ENCODE peak calls at places on chromosomes 1 and 21, in four cellular contexts. One of them, this sample, is unnamed.

GRCh38 chr1:184028854-184029623 is 8.5 kb downstream of the COLGALT2 start:
- DNase-seq in HepG2: peak
- DNase-seq in GM12878: no peak
- DNase-seq in K562: peak
- DNase-seq in this sample: no peak

GRCh38 chr21:31161157-31161556 is 122.9 kb upstream of the KRTAP19-8 start:
- DNase-seq in HepG2: no peak
- DNase-seq in GM12878: no peak
- DNase-seq in K562: no peak
- DNase-seq in this sample: no peak

GRCh38 chr21:44461438-44462089 is 6.3 kb downstream of the LRRC3 start:
- DNase-seq in HepG2: peak
- DNase-seq in GM12878: no peak
- DNase-seq in K562: peak
- DNase-seq in this sample: no peak

GRCh38 chr1:198696211-198696610 is 57.4 kb downstream of the PTPRC start:
- DNase-seq in HepG2: no peak
- DNase-seq in GM12878: no peak
- DNase-seq in K562: no peak
- DNase-seq in this sample: no peak

GRCh38 chr1:37475380-37476086 is 1.2 kb downstream of the ZC3H12A start:
- DNase-seq in HepG2: no peak
- DNase-seq in GM12878: no peak
- DNase-seq in K562: no peak
- DNase-seq in this sample: no peak

GRCh38 chr1:87024936-87025537 is 110.6 kb downstream of the HS2ST1 start:
- DNase-seq in HepG2: peak
- DNase-seq in GM12878: no peak
- DNase-seq in K562: peak
- DNase-seq in this sample: peak

GRCh38 chr1:103211073-103211472 is 102.8 kb upstream of the COL11A1 start:
- DNase-seq in HepG2: no peak
- DNase-seq in GM12878: no peak
- DNase-seq in K562: no peak
- DNase-seq in this sample: no peak

GRCh38 chr1:24318988-24319863 is at the start of gene GRHL3:
- DNase-seq in HepG2: no peak
- DNase-seq in GM12878: no peak
- DNase-seq in K562: no peak
- DNase-seq in this sample: no peak

GRCh38 chr1:38941527-38942019 is at the start of gene RHBDL2:
- DNase-seq in HepG2: no peak
- DNase-seq in GM12878: no peak
- DNase-seq in K562: no peak
- DNase-seq in this sample: no peak

DNA sequence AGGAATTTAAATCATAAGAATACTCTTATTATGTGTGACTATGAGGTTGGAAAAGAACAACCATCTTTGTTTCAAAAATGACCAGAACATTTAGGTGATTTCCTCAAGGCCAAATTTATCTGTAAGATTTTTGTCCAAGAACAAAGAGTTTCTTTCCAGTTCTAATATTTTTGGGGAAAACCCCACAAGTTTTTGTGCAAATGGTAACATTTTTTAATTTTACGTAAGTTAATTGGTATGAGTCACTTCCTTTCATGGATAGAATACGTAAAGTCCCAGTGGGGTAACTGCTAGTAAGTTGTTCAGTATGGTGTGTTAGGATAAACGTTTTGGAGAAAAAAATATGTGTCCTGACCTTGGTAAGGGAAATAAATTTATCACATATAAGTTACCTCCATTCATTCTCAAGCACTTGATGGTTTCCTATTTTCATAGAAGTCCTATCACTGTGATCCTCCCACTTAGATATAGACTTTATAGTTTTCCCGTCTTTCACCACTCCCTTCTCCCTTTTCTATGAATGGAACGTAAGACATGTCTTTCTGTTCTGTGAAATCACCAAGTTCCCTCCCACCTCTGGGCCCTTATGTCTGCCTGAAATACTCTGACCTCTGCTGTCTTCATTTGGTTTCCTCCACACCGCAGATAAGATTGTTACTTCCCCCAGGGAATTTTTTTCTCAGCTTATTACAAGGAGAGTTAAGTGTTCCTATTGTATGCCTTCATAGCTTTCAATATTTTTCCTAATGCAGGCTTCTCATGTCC is 34.9 kb upstream of the TSNAX start:
- DNase-seq in HepG2: no peak
- DNase-seq in GM12878: peak
- DNase-seq in K562: no peak
- DNase-seq in this sample: no peak
- TF ChIP-seq SP1 in HepG2: no peak
- TF ChIP-seq SP1 in GM12878: no peak
- TF ChIP-seq SP1 in K562: no peak
- TF ChIP-seq SP1 in this sample: no peak

DNA sequence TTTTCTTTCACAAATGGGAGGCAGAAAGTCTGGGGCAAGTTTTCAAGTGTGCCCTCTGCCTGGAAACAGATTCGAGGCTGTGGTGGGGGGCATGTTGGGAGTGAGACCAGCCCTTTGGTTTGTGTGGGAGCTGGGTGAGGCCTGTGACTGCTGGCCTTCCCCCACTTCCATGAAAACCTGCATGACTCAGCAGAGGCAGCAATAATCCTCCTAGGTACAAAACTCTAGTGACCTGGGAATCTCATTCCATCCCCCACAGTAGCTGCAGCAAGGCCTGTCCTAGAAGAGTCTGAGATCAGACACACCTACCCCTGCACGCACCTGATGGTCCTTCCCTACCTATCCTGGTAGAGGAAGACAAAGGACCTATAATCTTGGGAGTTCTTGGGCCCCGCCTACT is 42.1 kb upstream of the KIAA0040 start:
- DNase-seq in HepG2: no peak
- DNase-seq in GM12878: no peak
- DNase-seq in K562: no peak
- DNase-seq in this sample: no peak
- TF ChIP-seq FOXM1 in HepG2: no peak
- TF ChIP-seq FOXM1 in GM12878: no peak
- TF ChIP-seq FOXM1 in K562: no peak
- TF ChIP-seq FOXM1 in this sample: no peak

GRCh38 chr1:248625971-248626370 is 8.9 kb downstream of the OR2T11 start:
- DNase-seq in HepG2: no peak
- DNase-seq in GM12878: no peak
- DNase-seq in K562: no peak
- DNase-seq in this sample: no peak
- TF ChIP-seq TARDBP in HepG2: no peak
- TF ChIP-seq TARDBP in GM12878: no peak
- TF ChIP-seq TARDBP in K562: no peak
- TF ChIP-seq TARDBP in this sample: no peak

DNA sequence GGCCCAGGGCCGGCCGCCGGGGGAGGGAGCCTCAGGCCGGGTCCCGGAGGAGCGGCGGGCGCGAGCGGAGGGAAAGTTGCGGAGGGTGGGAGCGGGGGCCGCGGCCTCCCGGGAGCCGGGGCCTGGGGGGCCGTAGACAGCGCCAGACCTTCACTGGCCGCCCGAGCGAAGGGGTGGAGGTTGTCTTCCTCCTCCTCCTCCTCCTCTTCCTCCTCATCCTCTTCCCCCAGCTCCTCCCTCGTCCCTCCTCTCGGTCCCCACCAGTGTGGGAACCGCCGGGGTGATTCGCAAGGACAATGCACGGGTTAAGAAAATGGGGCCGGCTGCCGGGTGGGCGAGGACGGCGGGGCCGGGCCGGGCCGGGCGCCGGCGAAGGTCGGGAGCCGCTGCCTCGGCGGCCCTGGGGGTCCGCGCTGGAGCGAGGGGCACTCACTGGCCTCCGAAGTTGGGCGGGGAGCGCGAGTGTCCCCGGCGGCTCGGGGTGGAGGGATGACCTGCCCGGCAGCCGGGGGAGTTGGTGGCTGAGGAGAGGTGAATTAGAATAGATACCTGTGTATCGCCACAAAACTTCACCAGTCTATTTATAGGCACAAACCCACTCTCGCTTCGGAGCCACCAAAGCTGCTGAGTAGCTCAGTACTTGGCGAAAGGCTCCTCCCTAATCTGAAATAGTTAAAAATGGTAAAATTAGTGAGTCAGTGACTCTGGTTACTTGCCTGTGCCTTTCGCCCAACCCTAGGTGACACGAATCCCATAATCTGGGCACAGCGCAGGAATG is 1.4 kb downstream of the DYRK1A start:
- DNase-seq in HepG2: no peak
- DNase-seq in GM12878: no peak
- DNase-seq in K562: no peak
- DNase-seq in this sample: no peak
- TF ChIP-seq SP1 in HepG2: no peak
- TF ChIP-seq SP1 in GM12878: no peak
- TF ChIP-seq SP1 in K562: no peak
- TF ChIP-seq SP1 in this sample: no peak

GRCh38 chr1:21955058-21955457 is 17.9 kb upstream of the HSPG2 start:
- DNase-seq in HepG2: no peak
- DNase-seq in GM12878: no peak
- DNase-seq in K562: no peak
- DNase-seq in this sample: no peak
- TF ChIP-seq FOXM1 in HepG2: no peak
- TF ChIP-seq FOXM1 in GM12878: no peak
- TF ChIP-seq FOXM1 in K562: no peak
- TF ChIP-seq FOXM1 in this sample: no peak

GRCh38 chr1:41225495-41225894 is 16.6 kb downstream of the SCMH1 start:
- DNase-seq in HepG2: no peak
- DNase-seq in GM12878: no peak
- DNase-seq in K562: no peak
- DNase-seq in this sample: no peak

GRCh38 chr1:41232305-41232704 is 9.8 kb downstream of the SCMH1 start:
- DNase-seq in HepG2: peak
- DNase-seq in GM12878: no peak
- DNase-seq in K562: no peak
- DNase-seq in this sample: no peak

GRCh38 chr1:41221995-41222991 is 19.8 kb downstream of the SCMH1 start:
- DNase-seq in HepG2: no peak
- DNase-seq in GM12878: no peak
- DNase-seq in K562: no peak
- DNase-seq in this sample: no peak

GRCh38 chr1:41226816-41227215 is 15.3 kb downstream of the SCMH1 start:
- DNase-seq in HepG2: no peak
- DNase-seq in GM12878: no peak
- DNase-seq in K562: no peak
- DNase-seq in this sample: no peak
- TF ChIP-seq TARDBP in HepG2: no peak
- TF ChIP-seq TARDBP in GM12878: no peak
- TF ChIP-seq TARDBP in K562: no peak
- TF ChIP-seq TARDBP in this sample: no peak

This sample was measured in HEK293T.